ENCODE peak calls at places on chromosomes 11 and 22, in eight cellular contexts. One of them, this sample, is unnamed.
A peak's percentile ranks its signal among the peaks of the same experiment; 100 is the strongest.

GRCh38 chr11:13781153-13781552 is 112.7 kb downstream of the FAR1 start:
- DNase-seq in activated naive CD4-positive, alpha-beta T cell: no peak
- DNase-seq in NCI-H345: no peak
- DNase-seq in GM04504: no peak
- DNase-seq in GDM1: no peak
- DNase-seq in choroid plexus epithelial cell: no peak
- DNase-seq in AG08396: no peak
- DNase-seq in stimulated activated CD8-positive, alpha-beta memory T cell treated with anti-CD3 and anti-CD28 coated beads, Interleukin-4, amount 100 ng/mL, for 48 hours: no peak
- DNase-seq in this sample: no peak

GRCh38 chr11:126816655-126817054 is 183.9 kb downstream of the KIRREL3 start:
- DNase-seq in stimulated activated CD8-positive, alpha-beta memory T cell treated with anti-CD3 and anti-CD28 coated beads, Interleukin-4, amount 100 ng/mL, for 48 hours: no peak
- DNase-seq in GM04504: no peak
- DNase-seq in GDM1: no peak
- DNase-seq in activated naive CD4-positive, alpha-beta T cell: no peak
- DNase-seq in AG08396: no peak
- DNase-seq in NCI-H345: peak; percentile 67
- DNase-seq in choroid plexus epithelial cell: no peak
- DNase-seq in this sample: no peak

GRCh38 chr22:25437414-25438160 is 126.9 kb upstream of the GRK3 start:
- DNase-seq in stimulated activated CD8-positive, alpha-beta memory T cell treated with anti-CD3 and anti-CD28 coated beads, Interleukin-4, amount 100 ng/mL, for 48 hours: no peak
- DNase-seq in NCI-H345: no peak
- DNase-seq in GM04504: no peak
- DNase-seq in GDM1: no peak
- DNase-seq in activated naive CD4-positive, alpha-beta T cell: no peak
- DNase-seq in choroid plexus epithelial cell: no peak
- DNase-seq in AG08396: no peak
- DNase-seq in this sample: no peak

GRCh38 chr11:107840120-107840479 is 18.5 kb downstream of the SLC35F2 start:
- DNase-seq in stimulated activated CD8-positive, alpha-beta memory T cell treated with anti-CD3 and anti-CD28 coated beads, Interleukin-4, amount 100 ng/mL, for 48 hours: no peak
- DNase-seq in activated naive CD4-positive, alpha-beta T cell: no peak
- DNase-seq in GDM1: no peak
- DNase-seq in GM04504: no peak
- DNase-seq in NCI-H345: no peak
- DNase-seq in AG08396: no peak
- DNase-seq in choroid plexus epithelial cell: no peak
- DNase-seq in this sample: no peak

GRCh38 chr11:2825261-2825885 is 60.2 kb downstream of the CDKN1C start:
- DNase-seq in GDM1: no peak
- DNase-seq in NCI-H345: no peak
- DNase-seq in AG08396: peak; percentile 90
- DNase-seq in stimulated activated CD8-positive, alpha-beta memory T cell treated with anti-CD3 and anti-CD28 coated beads, Interleukin-4, amount 100 ng/mL, for 48 hours: no peak
- DNase-seq in choroid plexus epithelial cell: peak; percentile 79
- DNase-seq in activated naive CD4-positive, alpha-beta T cell: no peak
- DNase-seq in GM04504: peak; percentile 78
- DNase-seq in this sample: no peak

GRCh38 chr11:103112364-103112763 is 3.1 kb downstream of the DYNC2H1 start:
- DNase-seq in GM04504: no peak
- DNase-seq in stimulated activated CD8-positive, alpha-beta memory T cell treated with anti-CD3 and anti-CD28 coated beads, Interleukin-4, amount 100 ng/mL, for 48 hours: no peak
- DNase-seq in activated naive CD4-positive, alpha-beta T cell: no peak
- DNase-seq in choroid plexus epithelial cell: no peak
- DNase-seq in GDM1: no peak
- DNase-seq in AG08396: no peak
- DNase-seq in NCI-H345: no peak
- DNase-seq in this sample: no peak

GRCh38 chr11:114280696-114281095 is 15.5 kb upstream of the NNMT start:
- DNase-seq in GM04504: peak; percentile 63
- DNase-seq in AG08396: peak; percentile 86
- DNase-seq in NCI-H345: peak; percentile 71
- DNase-seq in GDM1: no peak
- DNase-seq in activated naive CD4-positive, alpha-beta T cell: no peak
- DNase-seq in stimulated activated CD8-positive, alpha-beta memory T cell treated with anti-CD3 and anti-CD28 coated beads, Interleukin-4, amount 100 ng/mL, for 48 hours: peak; percentile 30
- DNase-seq in choroid plexus epithelial cell: peak; percentile 92
- DNase-seq in this sample: no peak

GRCh38 chr22:27327497-27327896 is 474.1 kb downstream of the MN1 start:
- DNase-seq in AG08396: no peak
- DNase-seq in NCI-H345: no peak
- DNase-seq in activated naive CD4-positive, alpha-beta T cell: no peak
- DNase-seq in choroid plexus epithelial cell: no peak
- DNase-seq in GDM1: no peak
- DNase-seq in GM04504: no peak
- DNase-seq in stimulated activated CD8-positive, alpha-beta memory T cell treated with anti-CD3 and anti-CD28 coated beads, Interleukin-4, amount 100 ng/mL, for 48 hours: no peak
- DNase-seq in this sample: no peak

GRCh38 chr11:45143494-45143893 is 2.9 kb upstream of the PRDM11 start:
- DNase-seq in activated naive CD4-positive, alpha-beta T cell: no peak
- DNase-seq in stimulated activated CD8-positive, alpha-beta memory T cell treated with anti-CD3 and anti-CD28 coated beads, Interleukin-4, amount 100 ng/mL, for 48 hours: no peak
- DNase-seq in GM04504: no peak
- DNase-seq in GDM1: no peak
- DNase-seq in NCI-H345: no peak
- DNase-seq in choroid plexus epithelial cell: no peak
- DNase-seq in AG08396: no peak
- DNase-seq in this sample: no peak

GRCh38 chr22:31083377-31083768 is 2.3 kb downstream of the SMTN start:
- DNase-seq in AG08396: no peak
- DNase-seq in GDM1: no peak
- DNase-seq in activated naive CD4-positive, alpha-beta T cell: no peak
- DNase-seq in stimulated activated CD8-positive, alpha-beta memory T cell treated with anti-CD3 and anti-CD28 coated beads, Interleukin-4, amount 100 ng/mL, for 48 hours: no peak
- DNase-seq in GM04504: no peak
- DNase-seq in choroid plexus epithelial cell: no peak
- DNase-seq in NCI-H345: peak; percentile 80
- DNase-seq in this sample: no peak

GRCh38 chr11:72314600-72315386 is 70.8 kb upstream of the PHOX2A start:
- DNase-seq in activated naive CD4-positive, alpha-beta T cell: no peak
- DNase-seq in choroid plexus epithelial cell: no peak
- DNase-seq in GM04504: no peak
- DNase-seq in NCI-H345: no peak
- DNase-seq in stimulated activated CD8-positive, alpha-beta memory T cell treated with anti-CD3 and anti-CD28 coated beads, Interleukin-4, amount 100 ng/mL, for 48 hours: no peak
- DNase-seq in AG08396: no peak
- DNase-seq in GDM1: no peak
- DNase-seq in this sample: no peak

GRCh38 chr11:10407749-10408472 is 47.2 kb upstream of the AMPD3 start:
- DNase-seq in GM04504: no peak
- DNase-seq in choroid plexus epithelial cell: no peak
- DNase-seq in GDM1: no peak
- DNase-seq in stimulated activated CD8-positive, alpha-beta memory T cell treated with anti-CD3 and anti-CD28 coated beads, Interleukin-4, amount 100 ng/mL, for 48 hours: no peak
- DNase-seq in AG08396: no peak
- DNase-seq in NCI-H345: no peak
- DNase-seq in activated naive CD4-positive, alpha-beta T cell: no peak
- DNase-seq in this sample: no peak